ENCODE peak calls at places on chromosomes 12 and 14, in six cellular contexts. One of them, this sample, is unnamed.

GRCh38 chr12:16350682-16351081 is 3.2 kb downstream of the MGST1 start:
- DNase-seq in fibroblast of the conjunctiva: peak
- DNase-seq in hepatocyte: peak
- DNase-seq in stimulated activated CD8-positive, alpha-beta memory T cell treated with anti-CD3 and anti-CD28 coated beads, Interleukin-15, amount 100 ng/mL, for 24 hours: no peak
- DNase-seq in tibial nerve: peak
- DNase-seq in AML-193: peak
- DNase-seq in this sample: peak

GRCh38 chr14:55074662-55075061 is 23.2 kb downstream of the MAPK1IP1L start:
- DNase-seq in fibroblast of the conjunctiva: no peak
- DNase-seq in stimulated activated CD8-positive, alpha-beta memory T cell treated with anti-CD3 and anti-CD28 coated beads, Interleukin-15, amount 100 ng/mL, for 24 hours: no peak
- DNase-seq in tibial nerve: no peak
- DNase-seq in AML-193: no peak
- DNase-seq in hepatocyte: no peak
- DNase-seq in this sample: no peak

GRCh38 chr12:84375472-84375871 is 537.1 kb downstream of the SLC6A15 start:
- DNase-seq in AML-193: no peak
- DNase-seq in fibroblast of the conjunctiva: no peak
- DNase-seq in tibial nerve: no peak
- DNase-seq in stimulated activated CD8-positive, alpha-beta memory T cell treated with anti-CD3 and anti-CD28 coated beads, Interleukin-15, amount 100 ng/mL, for 24 hours: no peak
- DNase-seq in hepatocyte: no peak
- DNase-seq in this sample: no peak

GRCh38 chr12:111035578-111036301 is 115.4 kb upstream of the MYL2 start:
- DNase-seq in stimulated activated CD8-positive, alpha-beta memory T cell treated with anti-CD3 and anti-CD28 coated beads, Interleukin-15, amount 100 ng/mL, for 24 hours: no peak
- DNase-seq in hepatocyte: no peak
- DNase-seq in fibroblast of the conjunctiva: no peak
- DNase-seq in AML-193: no peak
- DNase-seq in tibial nerve: no peak
- DNase-seq in this sample: peak

GRCh38 chr14:95069547-95069946 is 87.8 kb downstream of the DICER1 start:
- DNase-seq in stimulated activated CD8-positive, alpha-beta memory T cell treated with anti-CD3 and anti-CD28 coated beads, Interleukin-15, amount 100 ng/mL, for 24 hours: no peak
- DNase-seq in hepatocyte: no peak
- DNase-seq in AML-193: no peak
- DNase-seq in fibroblast of the conjunctiva: no peak
- DNase-seq in tibial nerve: no peak
- DNase-seq in this sample: peak

GRCh38 chr12:38934078-38934584 is 28.7 kb upstream of the CPNE8 start:
- DNase-seq in AML-193: no peak
- DNase-seq in stimulated activated CD8-positive, alpha-beta memory T cell treated with anti-CD3 and anti-CD28 coated beads, Interleukin-15, amount 100 ng/mL, for 24 hours: no peak
- DNase-seq in hepatocyte: no peak
- DNase-seq in tibial nerve: no peak
- DNase-seq in fibroblast of the conjunctiva: no peak
- DNase-seq in this sample: no peak

GRCh38 chr12:41511247-41511646 is 323.1 kb downstream of the PDZRN4 start:
- DNase-seq in AML-193: no peak
- DNase-seq in tibial nerve: no peak
- DNase-seq in hepatocyte: no peak
- DNase-seq in stimulated activated CD8-positive, alpha-beta memory T cell treated with anti-CD3 and anti-CD28 coated beads, Interleukin-15, amount 100 ng/mL, for 24 hours: no peak
- DNase-seq in fibroblast of the conjunctiva: no peak
- DNase-seq in this sample: no peak

GRCh38 chr12:457676-458075 is 2.1 kb upstream of the B4GALNT3 start:
- DNase-seq in AML-193: no peak
- DNase-seq in fibroblast of the conjunctiva: no peak
- DNase-seq in hepatocyte: no peak
- DNase-seq in stimulated activated CD8-positive, alpha-beta memory T cell treated with anti-CD3 and anti-CD28 coated beads, Interleukin-15, amount 100 ng/mL, for 24 hours: no peak
- DNase-seq in tibial nerve: no peak
- DNase-seq in this sample: no peak

GRCh38 chr12:93954160-93955112 is 193.9 kb upstream of the PLXNC1 start:
- DNase-seq in stimulated activated CD8-positive, alpha-beta memory T cell treated with anti-CD3 and anti-CD28 coated beads, Interleukin-15, amount 100 ng/mL, for 24 hours: no peak
- DNase-seq in tibial nerve: no peak
- DNase-seq in hepatocyte: no peak
- DNase-seq in fibroblast of the conjunctiva: no peak
- DNase-seq in AML-193: no peak
- DNase-seq in this sample: no peak

GRCh38 chr14:75999511-76000190 is 14.1 kb downstream of the IFT43 start:
- DNase-seq in AML-193: no peak
- DNase-seq in stimulated activated CD8-positive, alpha-beta memory T cell treated with anti-CD3 and anti-CD28 coated beads, Interleukin-15, amount 100 ng/mL, for 24 hours: no peak
- DNase-seq in tibial nerve: no peak
- DNase-seq in hepatocyte: no peak
- DNase-seq in fibroblast of the conjunctiva: no peak
- DNase-seq in this sample: peak

GRCh38 chr14:47919334-47919846 is 244.0 kb upstream of the MDGA2 start:
- DNase-seq in tibial nerve: no peak
- DNase-seq in AML-193: no peak
- DNase-seq in fibroblast of the conjunctiva: no peak
- DNase-seq in hepatocyte: no peak
- DNase-seq in stimulated activated CD8-positive, alpha-beta memory T cell treated with anti-CD3 and anti-CD28 coated beads, Interleukin-15, amount 100 ng/mL, for 24 hours: no peak
- DNase-seq in this sample: no peak

GRCh38 chr14:33916663-33917565 is 34.0 kb downstream of the EGLN3 start:
- DNase-seq in AML-193: no peak
- DNase-seq in stimulated activated CD8-positive, alpha-beta memory T cell treated with anti-CD3 and anti-CD28 coated beads, Interleukin-15, amount 100 ng/mL, for 24 hours: no peak
- DNase-seq in hepatocyte: no peak
- DNase-seq in tibial nerve: no peak
- DNase-seq in fibroblast of the conjunctiva: no peak
- DNase-seq in this sample: no peak

GRCh38 chr12:77232045-77232444 is 166.7 kb upstream of the E2F7 start:
- DNase-seq in tibial nerve: peak
- DNase-seq in hepatocyte: peak
- DNase-seq in AML-193: no peak
- DNase-seq in stimulated activated CD8-positive, alpha-beta memory T cell treated with anti-CD3 and anti-CD28 coated beads, Interleukin-15, amount 100 ng/mL, for 24 hours: no peak
- DNase-seq in fibroblast of the conjunctiva: peak
- DNase-seq in this sample: no peak

GRCh38 chr14:92421756-92422155 is 91.8 kb upstream of the RIN3 start:
- DNase-seq in AML-193: no peak
- DNase-seq in tibial nerve: no peak
- DNase-seq in hepatocyte: peak
- DNase-seq in fibroblast of the conjunctiva: no peak
- DNase-seq in stimulated activated CD8-positive, alpha-beta memory T cell treated with anti-CD3 and anti-CD28 coated beads, Interleukin-15, amount 100 ng/mL, for 24 hours: no peak
- DNase-seq in this sample: no peak

GRCh38 chr14:73007835-73008234 is 19.1 kb downstream of the ZFYVE1 start:
- DNase-seq in tibial nerve: no peak
- DNase-seq in stimulated activated CD8-positive, alpha-beta memory T cell treated with anti-CD3 and anti-CD28 coated beads, Interleukin-15, amount 100 ng/mL, for 24 hours: no peak
- DNase-seq in AML-193: no peak
- DNase-seq in hepatocyte: peak
- DNase-seq in fibroblast of the conjunctiva: no peak
- DNase-seq in this sample: no peak

GRCh38 chr12:111343181-111343580 is 25.7 kb downstream of the PHETA1 start:
- DNase-seq in hepatocyte: no peak
- DNase-seq in tibial nerve: no peak
- DNase-seq in AML-193: no peak
- DNase-seq in stimulated activated CD8-positive, alpha-beta memory T cell treated with anti-CD3 and anti-CD28 coated beads, Interleukin-15, amount 100 ng/mL, for 24 hours: no peak
- DNase-seq in fibroblast of the conjunctiva: no peak
- DNase-seq in this sample: no peak

GRCh38 chr12:82225871-82226270 is 132.3 kb downstream of the CCDC59 start:
- DNase-seq in AML-193: no peak
- DNase-seq in fibroblast of the conjunctiva: no peak
- DNase-seq in tibial nerve: no peak
- DNase-seq in stimulated activated CD8-positive, alpha-beta memory T cell treated with anti-CD3 and anti-CD28 coated beads, Interleukin-15, amount 100 ng/mL, for 24 hours: no peak
- DNase-seq in hepatocyte: no peak
- DNase-seq in this sample: no peak

GRCh38 chr12:16946691-16947090 is 340.7 kb upstream of the LMO3 start:
- DNase-seq in tibial nerve: no peak
- DNase-seq in stimulated activated CD8-positive, alpha-beta memory T cell treated with anti-CD3 and anti-CD28 coated beads, Interleukin-15, amount 100 ng/mL, for 24 hours: no peak
- DNase-seq in fibroblast of the conjunctiva: no peak
- DNase-seq in hepatocyte: no peak
- DNase-seq in AML-193: peak
- DNase-seq in this sample: no peak

GRCh38 chr14:90177537-90178189 is 78.7 kb upstream of the PSMC1 start:
- DNase-seq in hepatocyte: no peak
- DNase-seq in AML-193: no peak
- DNase-seq in stimulated activated CD8-positive, alpha-beta memory T cell treated with anti-CD3 and anti-CD28 coated beads, Interleukin-15, amount 100 ng/mL, for 24 hours: no peak
- DNase-seq in tibial nerve: no peak
- DNase-seq in fibroblast of the conjunctiva: no peak
- DNase-seq in this sample: no peak

GRCh38 chr12:108833355-108833733 is 24.0 kb downstream of the SSH1 start:
- DNase-seq in stimulated activated CD8-positive, alpha-beta memory T cell treated with anti-CD3 and anti-CD28 coated beads, Interleukin-15, amount 100 ng/mL, for 24 hours: no peak
- DNase-seq in AML-193: no peak
- DNase-seq in fibroblast of the conjunctiva: peak
- DNase-seq in tibial nerve: no peak
- DNase-seq in hepatocyte: peak
- DNase-seq in this sample: peak

GRCh38 chr12:1531654-1532366 is 62.6 kb downstream of the FBXL14 start:
- DNase-seq in fibroblast of the conjunctiva: no peak
- DNase-seq in hepatocyte: no peak
- DNase-seq in AML-193: no peak
- DNase-seq in tibial nerve: no peak
- DNase-seq in stimulated activated CD8-positive, alpha-beta memory T cell treated with anti-CD3 and anti-CD28 coated beads, Interleukin-15, amount 100 ng/mL, for 24 hours: no peak
- DNase-seq in this sample: peak

GRCh38 chr12:114614040-114614439 is 69.9 kb downstream of the TBX3 start:
- DNase-seq in fibroblast of the conjunctiva: no peak
- DNase-seq in AML-193: no peak
- DNase-seq in stimulated activated CD8-positive, alpha-beta memory T cell treated with anti-CD3 and anti-CD28 coated beads, Interleukin-15, amount 100 ng/mL, for 24 hours: no peak
- DNase-seq in hepatocyte: no peak
- DNase-seq in tibial nerve: no peak
- DNase-seq in this sample: no peak

GRCh38 chr12:104485651-104486341 is 29.0 kb downstream of the CHST11 start:
- DNase-seq in hepatocyte: no peak
- DNase-seq in fibroblast of the conjunctiva: no peak
- DNase-seq in AML-193: no peak
- DNase-seq in tibial nerve: no peak
- DNase-seq in stimulated activated CD8-positive, alpha-beta memory T cell treated with anti-CD3 and anti-CD28 coated beads, Interleukin-15, amount 100 ng/mL, for 24 hours: no peak
- DNase-seq in this sample: no peak

GRCh38 chr12:112149596-112149995 is 24.2 kb downstream of the TRAFD1 start:
- DNase-seq in stimulated activated CD8-positive, alpha-beta memory T cell treated with anti-CD3 and anti-CD28 coated beads, Interleukin-15, amount 100 ng/mL, for 24 hours: no peak
- DNase-seq in fibroblast of the conjunctiva: no peak
- DNase-seq in hepatocyte: peak
- DNase-seq in tibial nerve: no peak
- DNase-seq in AML-193: no peak
- DNase-seq in this sample: peak

GRCh38 chr12:123441523-123442164 is 5.2 kb upstream of the RILPL2 start:
- DNase-seq in tibial nerve: no peak
- DNase-seq in AML-193: no peak
- DNase-seq in fibroblast of the conjunctiva: no peak
- DNase-seq in stimulated activated CD8-positive, alpha-beta memory T cell treated with anti-CD3 and anti-CD28 coated beads, Interleukin-15, amount 100 ng/mL, for 24 hours: no peak
- DNase-seq in hepatocyte: no peak
- DNase-seq in this sample: no peak

GRCh38 chr14:67505254-67505653 is 16.7 kb upstream of the TMEM229B start:
- DNase-seq in stimulated activated CD8-positive, alpha-beta memory T cell treated with anti-CD3 and anti-CD28 coated beads, Interleukin-15, amount 100 ng/mL, for 24 hours: no peak
- DNase-seq in fibroblast of the conjunctiva: no peak
- DNase-seq in hepatocyte: no peak
- DNase-seq in tibial nerve: no peak
- DNase-seq in AML-193: no peak
- DNase-seq in this sample: no peak

GRCh38 chr12:6957741-6958608 is 6.8 kb downstream of the PTPN6 start:
- DNase-seq in tibial nerve: no peak
- DNase-seq in AML-193: no peak
- DNase-seq in hepatocyte: no peak
- DNase-seq in stimulated activated CD8-positive, alpha-beta memory T cell treated with anti-CD3 and anti-CD28 coated beads, Interleukin-15, amount 100 ng/mL, for 24 hours: no peak
- DNase-seq in fibroblast of the conjunctiva: no peak
- DNase-seq in this sample: no peak

GRCh38 chr12:53054112-53054878 is 4.4 kb downstream of the TNS2 start:
- DNase-seq in hepatocyte: peak
- DNase-seq in AML-193: peak
- DNase-seq in fibroblast of the conjunctiva: peak
- DNase-seq in stimulated activated CD8-positive, alpha-beta memory T cell treated with anti-CD3 and anti-CD28 coated beads, Interleukin-15, amount 100 ng/mL, for 24 hours: peak
- DNase-seq in tibial nerve: peak
- DNase-seq in this sample: peak

GRCh38 chr12:94792690-94793089 is 142.3 kb upstream of the TMCC3 start:
- DNase-seq in fibroblast of the conjunctiva: no peak
- DNase-seq in tibial nerve: no peak
- DNase-seq in AML-193: no peak
- DNase-seq in stimulated activated CD8-positive, alpha-beta memory T cell treated with anti-CD3 and anti-CD28 coated beads, Interleukin-15, amount 100 ng/mL, for 24 hours: no peak
- DNase-seq in hepatocyte: peak
- DNase-seq in this sample: no peak

GRCh38 chr14:101072945-101073597 is 169.5 kb upstream of the RTL1 start:
- DNase-seq in tibial nerve: peak
- DNase-seq in AML-193: no peak
- DNase-seq in hepatocyte: peak
- DNase-seq in stimulated activated CD8-positive, alpha-beta memory T cell treated with anti-CD3 and anti-CD28 coated beads, Interleukin-15, amount 100 ng/mL, for 24 hours: no peak
- DNase-seq in fibroblast of the conjunctiva: peak
- DNase-seq in this sample: peak

GRCh38 chr12:2526371-2526770 is 268.4 kb upstream of the FKBP4 start:
- DNase-seq in tibial nerve: no peak
- DNase-seq in stimulated activated CD8-positive, alpha-beta memory T cell treated with anti-CD3 and anti-CD28 coated beads, Interleukin-15, amount 100 ng/mL, for 24 hours: no peak
- DNase-seq in fibroblast of the conjunctiva: no peak
- DNase-seq in hepatocyte: no peak
- DNase-seq in AML-193: no peak
- DNase-seq in this sample: no peak

GRCh38 chr14:84340938-84341337 is 1189.0 kb upstream of the FLRT2 start:
- DNase-seq in stimulated activated CD8-positive, alpha-beta memory T cell treated with anti-CD3 and anti-CD28 coated beads, Interleukin-15, amount 100 ng/mL, for 24 hours: no peak
- DNase-seq in tibial nerve: no peak
- DNase-seq in hepatocyte: peak
- DNase-seq in AML-193: no peak
- DNase-seq in fibroblast of the conjunctiva: no peak
- DNase-seq in this sample: no peak